ENCODE peak calls at places on chromosomes 12 and 14, in nine cellular contexts. P is Karpas-422, E is Peyer's patch, B is tibial nerve, T is heart left ventricle, G is pancreas, Y is SJCRH30, M is mesenchymal stem cell, Q is cardiac muscle cell. F is an unnamed sample. For H3K27me3 and H3K4me1, the result is how much of the 10 kb centered on the place peaks cover.

GRCh38 chr14:75417674-75418073 is 10.1 kb upstream of the JDP2 start:
- DNase-seq in P (no peak), E (no peak), B (no peak), T (no peak), G (no peak), Y (no peak), M (peak), Q (no peak), F (no peak)

GRCh38 chr14:73168274-73168673 is 32.0 kb downstream of the PSEN1 start:
- DNase-seq in P (no peak), E (no peak), B (no peak), T (no peak), G (no peak), Y (no peak), M (no peak), Q (no peak), F (no peak)

GRCh38 chr14:37594238-37594915 is 672 bp downstream of the FOXA1 start:
- DNase-seq in P (peak), E (peak), B (peak), T (no peak), G (peak), Y (peak), M (peak), Q (peak), F (peak)

GRCh38 chr12:7142057-7142644 is 12.0 kb downstream of the CLSTN3 start:
- DNase-seq in P (peak), E (no peak), B (peak), T (no peak), G (no peak), Y (peak), M (peak), Q (peak), F (peak)

GRCh38 chr14:59268011-59268410 is 79.5 kb downstream of the DAAM1 start:
- DNase-seq in P (no peak), E (no peak), B (no peak), T (no peak), G (no peak), Y (no peak), M (no peak), Q (no peak), F (no peak)

GRCh38 chr14:50932592-50933500 is 11.4 kb downstream of the PYGL start:
- DNase-seq in P (no peak), E (no peak), B (no peak), T (no peak), G (no peak), Y (no peak), M (no peak), Q (no peak), F (no peak)

GRCh38 chr12:105672576-105672975 is 342.1 kb downstream of the C12orf75 start:
- DNase-seq in P (no peak), E (peak), B (peak), T (peak), G (peak), Y (no peak), M (peak), Q (peak), F (peak)

GRCh38 chr12:63196168-63196567 is 45.2 kb upstream of the AVPR1A start:
- DNase-seq in P (no peak), E (no peak), B (no peak), T (no peak), G (no peak), Y (no peak), M (no peak), Q (no peak), F (no peak)

GRCh38 chr12:20646239-20646827 is 48.8 kb upstream of the SLCO1C1 start:
- DNase-seq in P (peak), E (no peak), B (peak), T (no peak), G (no peak), Y (peak), M (peak), Q (peak), F (no peak)

GRCh38 chr12:132281021-132281420 is 48.4 kb downstream of the GALNT9 start:
- DNase-seq in P (no peak), E (no peak), B (no peak), T (no peak), G (no peak), Y (no peak), M (no peak), Q (no peak), F (no peak)

GRCh38 chr12:132279184-132279889 is 50.1 kb downstream of the GALNT9 start:
- DNase-seq in P (peak), E (peak), B (no peak), T (peak), G (peak), Y (no peak), M (no peak), Q (no peak), F (no peak)

GRCh38 chr12:132280436-132280835 is 49.0 kb downstream of the GALNT9 start:
- DNase-seq in P (no peak), E (no peak), B (no peak), T (no peak), G (peak), Y (no peak), M (no peak), Q (no peak), F (no peak)

GRCh38 chr12:132278421-132279183 is 50.8 kb downstream of the GALNT9 start:
- DNase-seq in P (no peak), E (no peak), B (no peak), T (no peak), G (peak), Y (no peak), M (no peak), Q (no peak), F (no peak)

GRCh38 chr12:132279930-132280329 is 49.5 kb downstream of the GALNT9 start:
- DNase-seq in P (no peak), E (no peak), B (no peak), T (no peak), G (no peak), Y (no peak), M (no peak), Q (no peak), F (no peak)
- H3K27me3 ChIP-seq in P (under half), E (under half), B (half or more), T (under half), G (under half), Y (under half), M (half or more), Q (under half), F (under half)

GRCh38 chr12:116161588-116161987 is 115.9 kb downstream of the MED13L start:
- DNase-seq in P (no peak), E (no peak), B (no peak), T (no peak), G (no peak), Y (no peak), M (no peak), Q (no peak), F (no peak)
- H3K4me1 ChIP-seq in P (under half), E (under half), B (under half), T (half or more), G (under half), Y (under half), M (under half), Q (half or more), F (under half)

GRCh38 chr12:29516431-29516875 is 19.0 kb upstream of the OVCH1 start:
- DNase-seq in P (no peak), E (no peak), B (no peak), T (no peak), G (no peak), Y (no peak), M (peak), Q (no peak), F (no peak)
- H3K27me3 ChIP-seq in P (under half), E (under half), B (under half), T (under half), G (under half), Y (under half), M (under half), Q (under half), F (under half)

GRCh38 chr14:54662491-54663116 is 95.7 kb downstream of the SAMD4A start:
- DNase-seq in P (no peak), E (no peak), B (no peak), T (no peak), G (no peak), Y (no peak), M (no peak), Q (no peak), F (no peak)

GRCh38 chr14:54658836-54659235 is 91.9 kb downstream of the SAMD4A start:
- DNase-seq in P (no peak), E (no peak), B (no peak), T (no peak), G (no peak), Y (no peak), M (no peak), Q (no peak), F (no peak)

GRCh38 chr14:54654600-54654999 is 87.7 kb downstream of the SAMD4A start:
- DNase-seq in P (no peak), E (no peak), B (no peak), T (no peak), G (no peak), Y (no peak), M (peak), Q (no peak), F (no peak)

GRCh38 chr14:54660712-54661111 is 93.8 kb downstream of the SAMD4A start:
- DNase-seq in P (no peak), E (no peak), B (no peak), T (no peak), G (no peak), Y (no peak), M (no peak), Q (no peak), F (no peak)

GRCh38 chr14:54659365-54659764 is 92.4 kb downstream of the SAMD4A start:
- DNase-seq in P (no peak), E (no peak), B (no peak), T (no peak), G (no peak), Y (no peak), M (no peak), Q (no peak), F (no peak)
- H3K4me1 ChIP-seq in P (under half), E (under half), B (under half), T (under half), G (under half), Y (under half), M (under half), Q (under half), F (under half)

DNA sequence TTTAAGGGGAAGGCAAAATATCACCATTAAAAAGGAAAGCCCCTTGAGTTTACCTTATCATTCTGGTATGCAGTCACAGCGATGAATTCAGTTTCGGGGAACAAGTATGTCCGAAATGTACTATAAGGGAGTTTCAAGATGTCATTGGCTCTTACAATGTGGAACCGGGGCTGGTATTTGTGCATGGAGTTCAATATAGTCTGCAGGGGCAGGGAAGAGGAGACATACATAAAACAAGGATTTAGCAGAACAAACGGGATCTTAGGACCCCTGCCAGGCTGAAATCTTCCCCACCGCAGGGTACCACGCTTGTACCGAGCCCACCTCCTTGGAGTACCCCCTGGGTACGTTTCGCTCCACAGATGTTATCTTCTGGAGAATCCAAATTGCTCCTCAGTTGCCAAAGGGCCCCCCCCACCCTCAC is 4.5 kb downstream of the TBX3 start:
- DNase-seq in P (no peak), E (peak), B (no peak), T (no peak), G (no peak), Y (no peak), M (peak), Q (no peak), F (no peak)
- H3K27me3 ChIP-seq in P (under half), E (under half), B (under half), T (under half), G (half or more), Y (under half), M (under half), Q (under half), F (under half)

GRCh38 chr12:104503191-104503590 is 46.4 kb downstream of the CHST11 start:
- DNase-seq in P (no peak), E (no peak), B (no peak), T (no peak), G (no peak), Y (no peak), M (no peak), Q (no peak), F (no peak)
- H3K4me1 ChIP-seq in P (under half), E (under half), B (under half), T (under half), G (under half), Y (under half), M (under half), Q (under half), F (under half)

F was measured in upper lobe of right lung.